ENCODE peak calls at places on chromosomes 5 and 9, in five cellular contexts. D, S, B, E and N are unnamed samples.

GRCh38 chr5:84861306-84861705 is 476.6 kb upstream of the EDIL3 start:
- DNase-seq in D (no peak), S (no peak), B (no peak), E (no peak), N (no peak)

GRCh38 chr9:127717766-127718165 is 1.9 kb downstream of the TTC16 start:
- DNase-seq in D (no peak), S (no peak), B (no peak), E (no peak), N (peak)

GRCh38 chr5:140672455-140673186 is 755 bp downstream of the DND1 start:
- DNase-seq in D (no peak), S (no peak), B (no peak), E (no peak), N (no peak)

GRCh38 chr5:113474100-113474700 is 14.1 kb downstream of the MCC start:
- DNase-seq in D (no peak), S (no peak), B (no peak), E (no peak), N (no peak)

GRCh38 chr9:4591123-4591500 is 71.0 kb upstream of the PLPP6 start:
- DNase-seq in D (no peak), S (no peak), B (no peak), E (no peak), N (no peak)

GRCh38 chr5:120609570-120609969 is 145.5 kb downstream of the PRR16 start:
- DNase-seq in D (no peak), S (no peak), B (no peak), E (no peak), N (no peak)

GRCh38 chr5:18202147-18202546 is 567.9 kb downstream of the TAF11L14 start:
- DNase-seq in D (peak), S (no peak), B (no peak), E (no peak), N (no peak)

GRCh38 chr5:107331882-107332281 is 338.9 kb downstream of the EFNA5 start:
- DNase-seq in D (no peak), S (no peak), B (no peak), E (no peak), N (no peak)

GRCh38 chr5:56585466-56585865 is 229.9 kb upstream of the MAP3K1 start:
- DNase-seq in D (no peak), S (no peak), B (no peak), E (no peak), N (no peak)

GRCh38 chr5:171667341-171668096 is 118.1 kb upstream of the SMIM23 start:
- DNase-seq in D (no peak), S (no peak), B (no peak), E (peak), N (peak)

GRCh38 chr9:129351058-129351641 is 173.1 kb upstream of the IER5L start:
- DNase-seq in D (no peak), S (no peak), B (no peak), E (no peak), N (no peak)

GRCh38 chr9:133508046-133508445 is 16.7 kb downstream of the MYMK start:
- DNase-seq in D (no peak), S (no peak), B (no peak), E (no peak), N (no peak)

GRCh38 chr9:74125916-74126315 is 371.2 kb upstream of the RORB start:
- DNase-seq in D (no peak), S (no peak), B (no peak), E (no peak), N (no peak)

GRCh38 chr9:127562271-127562780 is 49.8 kb upstream of the STXBP1 start:
- DNase-seq in D (no peak), S (no peak), B (no peak), E (no peak), N (peak)

GRCh38 chr9:74497750-74498615 is 848 bp downstream of the RORB start:
- DNase-seq in D (no peak), S (no peak), B (no peak), E (no peak), N (peak)

GRCh38 chr9:13810510-13810909 is 503.4 kb downstream of the NFIB start:
- DNase-seq in D (no peak), S (no peak), B (no peak), E (peak), N (no peak)

GRCh38 chr5:72063219-72063819 is 44.0 kb upstream of the MAP1B start:
- DNase-seq in D (peak), S (no peak), B (no peak), E (no peak), N (no peak)

GRCh38 chr5:157915638-157916037 is 56.7 kb upstream of the CLINT1 start:
- DNase-seq in D (no peak), S (no peak), B (no peak), E (no peak), N (peak)

GRCh38 chr9:98118640-98119601 is at the start of gene TRIM14:
- DNase-seq in D (peak), S (peak), B (no peak), E (no peak), N (peak)

GRCh38 chr5:5885782-5886181 is 463.3 kb downstream of the ICE1 start:
- DNase-seq in D (no peak), S (no peak), B (no peak), E (peak), N (no peak)

GRCh38 chr5:121315786-121316185 is 535.9 kb upstream of the FTMT start:
- DNase-seq in D (no peak), S (no peak), B (no peak), E (no peak), N (no peak)

GRCh38 chr5:5372511-5372910 is 50.0 kb upstream of the ICE1 start:
- DNase-seq in D (no peak), S (no peak), B (no peak), E (no peak), N (no peak)